ENCODE peak calls at places on chromosomes 5 and 9, in four cellular contexts. One of them, this sample, is unnamed.

GRCh38 chr5:59055745-59056448 is 473.0 kb downstream of the RAB3C start:
- DNase-seq in GM12878: no peak
- DNase-seq in K562: no peak
- DNase-seq in H1: no peak
- DNase-seq in this sample: no peak

GRCh38 chr9:130857864-130858730 is 23.0 kb downstream of the ABL1 start:
- DNase-seq in H1: no peak
- DNase-seq in GM12878: no peak
- DNase-seq in K562: no peak
- DNase-seq in this sample: no peak

GRCh38 chr9:6197330-6197729 is 18.3 kb upstream of the IL33 start:
- DNase-seq in GM12878: no peak
- DNase-seq in H1: no peak
- DNase-seq in K562: peak; percentile 14
- DNase-seq in this sample: peak; percentile 31

GRCh38 chr5:127891942-127892341 is 188.8 kb downstream of the CCDC192 start:
- DNase-seq in GM12878: no peak
- DNase-seq in H1: no peak
- DNase-seq in K562: no peak
- DNase-seq in this sample: no peak

GRCh38 chr5:109939109-109939682 is 249.5 kb downstream of the MAN2A1 start:
- DNase-seq in GM12878: no peak
- DNase-seq in K562: no peak
- DNase-seq in H1: no peak
- DNase-seq in this sample: no peak

GRCh38 chr9:95143591-95144561 is 173.6 kb downstream of the FANCC start:
- DNase-seq in GM12878: no peak
- DNase-seq in K562: no peak
- DNase-seq in H1: no peak
- DNase-seq in this sample: peak; percentile 62

GRCh38 chr9:132486706-132487350 is 76.8 kb downstream of the CFAP77 start:
- DNase-seq in GM12878: no peak
- DNase-seq in H1: no peak
- DNase-seq in K562: no peak
- DNase-seq in this sample: no peak

GRCh38 chr9:127558581-127559246 is 53.4 kb upstream of the STXBP1 start:
- DNase-seq in K562: no peak
- DNase-seq in GM12878: no peak
- DNase-seq in H1: no peak
- DNase-seq in this sample: no peak

GRCh38 chr5:123285122-123286011 is 137.8 kb downstream of the CEP120 start:
- DNase-seq in H1: no peak
- DNase-seq in K562: no peak
- DNase-seq in GM12878: no peak
- DNase-seq in this sample: no peak

GRCh38 chr9:129836342-129837007 is 1.2 kb downstream of the USP20 start:
- DNase-seq in H1: no peak
- DNase-seq in GM12878: no peak
- DNase-seq in K562: no peak
- DNase-seq in this sample: no peak

GRCh38 chr9:109568089-109568488 is 70.0 kb upstream of the PTPN3 start:
- DNase-seq in K562: no peak
- DNase-seq in GM12878: no peak
- DNase-seq in H1: no peak
- DNase-seq in this sample: no peak

GRCh38 chr5:110104728-110105127 is 415.0 kb downstream of the MAN2A1 start:
- DNase-seq in K562: no peak
- DNase-seq in H1: no peak
- DNase-seq in GM12878: no peak
- DNase-seq in this sample: no peak

GRCh38 chr9:126482361-126483044 is 131.2 kb upstream of the LMX1B start:
- DNase-seq in K562: no peak
- DNase-seq in GM12878: no peak
- DNase-seq in H1: peak; percentile 36
- DNase-seq in this sample: no peak

GRCh38 chr5:140642718-140643117 is 3.5 kb downstream of the TMCO6 start:
- DNase-seq in GM12878: no peak
- DNase-seq in K562: no peak
- DNase-seq in H1: no peak
- DNase-seq in this sample: no peak

GRCh38 chr9:31040565-31040964 is 1343.9 kb upstream of the ACO1 start:
- DNase-seq in K562: no peak
- DNase-seq in GM12878: no peak
- DNase-seq in H1: no peak
- DNase-seq in this sample: no peak

GRCh38 chr5:157143127-157143959 is 678 bp upstream of the MED7 start:
- DNase-seq in GM12878: no peak
- DNase-seq in K562: peak; percentile 77
- DNase-seq in H1: no peak
- DNase-seq in this sample: no peak

GRCh38 chr5:1470762-1471211 is 25.5 kb upstream of the SLC6A3 start:
- DNase-seq in K562: no peak
- DNase-seq in H1: no peak
- DNase-seq in GM12878: no peak
- DNase-seq in this sample: peak; percentile 57

GRCh38 chr9:111161015-111161415 is 122.7 kb upstream of the LPAR1 start:
- DNase-seq in H1: no peak
- DNase-seq in GM12878: no peak
- DNase-seq in K562: no peak
- DNase-seq in this sample: no peak

GRCh38 chr5:134891473-134891872 is 13.5 kb upstream of the PCBD2 start:
- DNase-seq in H1: no peak
- DNase-seq in GM12878: no peak
- DNase-seq in K562: no peak
- DNase-seq in this sample: no peak

GRCh38 chr5:926416-927171 is 33.9 kb downstream of the TRIP13 start:
- DNase-seq in H1: no peak
- DNase-seq in K562: no peak
- DNase-seq in GM12878: no peak
- DNase-seq in this sample: no peak

GRCh38 chr9:15104826-15105420 is 194.7 kb upstream of the FREM1 start:
- DNase-seq in GM12878: no peak
- DNase-seq in K562: peak; percentile 8
- DNase-seq in H1: no peak
- DNase-seq in this sample: peak; percentile 47

GRCh38 chr5:93425102-93425501 is 155.9 kb downstream of the NR2F1-AS1 start:
- DNase-seq in K562: no peak
- DNase-seq in GM12878: no peak
- DNase-seq in H1: no peak
- DNase-seq in this sample: no peak

GRCh38 chr5:170273968-170274710 is 23.4 kb downstream of the LCP2 start:
- DNase-seq in GM12878: no peak
- DNase-seq in H1: peak; percentile 38
- DNase-seq in K562: peak; percentile 39
- DNase-seq in this sample: no peak

GRCh38 chr9:79057576-79057975 is 514.2 kb upstream of the TLE4 start:
- DNase-seq in K562: no peak
- DNase-seq in GM12878: no peak
- DNase-seq in H1: no peak
- DNase-seq in this sample: no peak

GRCh38 chr5:64576241-64576640 is 70.4 kb downstream of the RGS7BP start:
- DNase-seq in H1: no peak
- DNase-seq in GM12878: no peak
- DNase-seq in K562: no peak
- DNase-seq in this sample: no peak

GRCh38 chr9:110801426-110801825 is 132.8 kb downstream of the MUSK start:
- DNase-seq in GM12878: no peak
- DNase-seq in K562: no peak
- DNase-seq in H1: no peak
- DNase-seq in this sample: no peak

GRCh38 chr5:93245226-93245625 is 335.8 kb downstream of the NR2F1-AS1 start:
- DNase-seq in H1: no peak
- DNase-seq in GM12878: no peak
- DNase-seq in K562: no peak
- DNase-seq in this sample: no peak

GRCh38 chr5:429453-430188 is 13.4 kb upstream of the EXOC3 start:
- DNase-seq in GM12878: no peak
- DNase-seq in K562: no peak
- DNase-seq in H1: no peak
- DNase-seq in this sample: no peak

GRCh38 chr9:84583866-84584265 is 85.7 kb upstream of the NTRK2 start:
- DNase-seq in GM12878: no peak
- DNase-seq in K562: no peak
- DNase-seq in H1: no peak
- DNase-seq in this sample: no peak

GRCh38 chr5:56011835-56012234 is 17.1 kb upstream of the IL6ST start:
- DNase-seq in H1: no peak
- DNase-seq in K562: no peak
- DNase-seq in GM12878: no peak
- DNase-seq in this sample: no peak

GRCh38 chr9:124271660-124272059 is 13.9 kb downstream of the NEK6 start:
- DNase-seq in K562: no peak
- DNase-seq in GM12878: no peak
- DNase-seq in H1: no peak
- DNase-seq in this sample: no peak

GRCh38 chr5:44294492-44294891 is 94.7 kb downstream of the FGF10 start:
- DNase-seq in GM12878: no peak
- DNase-seq in K562: no peak
- DNase-seq in H1: no peak
- DNase-seq in this sample: no peak

DNA sequence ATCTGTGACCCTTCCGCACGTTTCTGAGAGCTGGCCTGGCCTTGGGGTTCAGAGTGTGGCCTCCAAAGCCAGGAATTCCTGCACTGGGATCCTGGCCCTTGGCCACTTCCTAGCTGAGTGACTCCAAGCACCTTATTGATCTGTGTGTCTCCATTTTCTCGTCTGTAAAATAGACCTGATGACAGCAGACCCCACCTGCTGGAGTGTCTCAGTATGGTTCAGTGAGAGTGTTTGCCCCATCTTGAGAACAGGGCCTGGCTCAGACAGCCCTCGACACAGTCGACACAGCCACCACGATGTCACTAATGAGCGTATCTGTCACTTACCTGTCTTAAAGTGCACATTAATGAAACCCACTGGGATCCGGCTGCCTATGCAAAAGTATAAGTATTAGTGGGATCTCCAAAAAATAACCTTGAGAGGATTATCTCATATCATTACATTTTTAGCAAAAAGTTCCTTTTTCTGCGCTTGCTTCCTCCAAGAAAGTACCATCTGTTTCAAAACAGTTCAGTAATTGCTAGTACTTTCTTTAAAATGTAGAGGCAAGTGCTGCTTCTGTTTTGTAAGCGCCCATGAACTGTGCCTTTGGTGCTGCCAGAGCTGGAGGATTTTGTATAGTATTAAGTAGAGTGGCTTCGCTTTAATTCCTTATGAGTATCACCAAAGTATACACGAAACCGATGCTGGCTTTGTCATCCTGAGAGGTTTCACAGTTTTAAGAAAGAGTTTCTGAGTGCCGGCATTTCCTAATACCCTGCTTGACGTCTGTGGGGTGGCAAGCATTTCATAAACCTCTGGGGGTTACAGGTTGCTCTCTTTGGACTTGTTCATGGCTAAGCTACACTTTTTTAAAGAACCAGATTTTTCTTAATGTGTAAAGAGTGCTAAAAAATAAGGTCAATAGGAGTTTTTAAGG is 31.7 kb downstream of the UBE2QL1 start:
- DNase-seq in GM12878: peak; percentile 67
- DNase-seq in H1: no peak
- DNase-seq in K562: peak; percentile 38
- DNase-seq in this sample: no peak
- TF ChIP-seq GABPA in GM12878: no peak
- TF ChIP-seq GABPA in H1: no peak
- TF ChIP-seq GABPA in K562: no peak
- TF ChIP-seq GABPA in this sample: no peak

GRCh38 chr5:9712506-9713285 is 82.5 kb upstream of the TAS2R1 start:
- DNase-seq in GM12878: no peak
- DNase-seq in K562: no peak
- DNase-seq in H1: no peak
- DNase-seq in this sample: no peak
- H2AFZ ChIP-seq in GM12878: no peak overlapping the region
- H2AFZ ChIP-seq in K562: no peak overlapping the region
- H2AFZ ChIP-seq in H1: no peak overlapping the region
- H2AFZ ChIP-seq in this sample: no peak overlapping the region

GRCh38 chr9:72294952-72295351 is 70.1 kb downstream of the ZFAND5 start:
- DNase-seq in H1: no peak
- DNase-seq in GM12878: no peak
- DNase-seq in K562: no peak
- DNase-seq in this sample: peak; percentile 44
- TF ChIP-seq ATF2 in H1: no peak
- TF ChIP-seq ATF2 in GM12878: no peak
- TF ChIP-seq ATF2 in K562: no peak
- TF ChIP-seq ATF2 in this sample: no peak

GRCh38 chr5:38605610-38606009 is 49.2 kb upstream of the LIFR start:
- DNase-seq in H1: no peak
- DNase-seq in K562: no peak
- DNase-seq in GM12878: no peak
- DNase-seq in this sample: no peak
- TF ChIP-seq GABPA in H1: no peak
- TF ChIP-seq GABPA in K562: no peak
- TF ChIP-seq GABPA in GM12878: no peak
- TF ChIP-seq GABPA in this sample: no peak

GRCh38 chr9:1046639-1047604 is 3.2 kb upstream of the DMRT2 start:
- DNase-seq in GM12878: no peak
- DNase-seq in K562: no peak
- DNase-seq in H1: no peak
- DNase-seq in this sample: no peak
- H2AFZ ChIP-seq in GM12878: no peak overlapping the region
- H2AFZ ChIP-seq in K562: no peak overlapping the region
- H2AFZ ChIP-seq in H1: no peak overlapping the region
- H2AFZ ChIP-seq in this sample: no peak overlapping the region

DNA sequence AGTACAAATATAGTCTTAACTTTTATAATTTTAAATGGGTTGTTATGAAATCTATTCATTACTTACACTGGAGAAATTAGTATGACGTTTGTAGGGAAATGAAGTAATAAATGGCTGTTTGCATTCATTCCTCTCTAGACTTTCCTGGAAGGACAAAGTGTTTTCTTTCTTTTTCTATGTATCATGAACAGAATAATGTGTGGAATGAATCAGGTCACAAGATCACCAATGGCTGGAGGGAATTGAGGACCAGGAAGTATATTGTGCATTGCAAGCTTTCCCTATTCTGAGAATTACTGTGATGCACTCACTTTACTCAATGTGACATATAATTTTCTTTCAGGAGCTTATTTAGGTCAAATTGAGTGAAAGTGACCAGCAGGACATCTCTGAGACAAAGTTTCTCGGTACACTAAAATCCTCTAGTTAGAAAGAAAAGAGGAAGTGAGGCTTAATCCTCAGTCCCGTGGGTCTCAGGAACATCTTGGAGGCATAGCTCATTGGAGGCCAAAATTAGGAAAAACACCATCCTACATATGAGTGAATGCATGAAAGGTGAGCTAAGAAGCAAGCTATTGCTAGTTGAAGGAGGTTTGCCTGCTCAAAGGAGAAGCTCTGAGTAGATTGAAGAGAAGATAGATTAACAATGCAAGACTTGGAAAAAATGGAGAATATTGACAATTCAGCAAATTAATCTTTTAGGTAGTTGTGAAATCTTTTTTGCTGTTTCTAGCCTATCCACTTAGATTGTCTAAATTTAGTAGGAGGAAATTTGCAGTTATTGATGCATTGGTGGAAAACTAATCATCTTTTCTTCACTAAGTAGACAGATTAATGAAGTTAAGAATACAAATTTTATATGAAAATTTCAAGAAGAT is 28.0 kb downstream of the ERAP2 start:
- DNase-seq in K562: no peak
- DNase-seq in GM12878: no peak
- DNase-seq in H1: no peak
- DNase-seq in this sample: no peak
- TF ChIP-seq ATF2 in K562: no peak
- TF ChIP-seq ATF2 in GM12878: no peak
- TF ChIP-seq ATF2 in H1: no peak
- TF ChIP-seq ATF2 in this sample: no peak

GRCh38 chr5:150333400-150333799 is 24.1 kb upstream of the TCOF1 start:
- DNase-seq in H1: no peak
- DNase-seq in GM12878: no peak
- DNase-seq in K562: no peak
- DNase-seq in this sample: no peak
- TF ChIP-seq GABPA in H1: no peak
- TF ChIP-seq GABPA in GM12878: no peak
- TF ChIP-seq GABPA in K562: no peak
- TF ChIP-seq GABPA in this sample: no peak

This sample was measured in HepG2.